ENCODE peak calls at places on chromosome 12, in four cellular contexts. Y is HAP-1, D is uterus, T is MM.1S. I is an unnamed sample. For H3K4me1, the result is how much of the 10 kb centered on the place peaks cover.

GRCh38 chr12:18135509-18135908 is 45.5 kb upstream of the RERGL start:
- DNase-seq in Y (no peak), D (no peak), T (no peak), I (no peak)

GRCh38 chr12:107522692-107523477 is 162.7 kb upstream of the PWP1 start:
- DNase-seq in Y (peak), D (no peak), T (no peak), I (no peak)

GRCh38 chr12:109115404-109115757 is 1.0 kb upstream of the ACACB start:
- DNase-seq in Y (no peak), D (no peak), T (no peak), I (no peak)

GRCh38 chr12:79973774-79974173 is 38.9 kb upstream of the PPP1R12A start:
- DNase-seq in Y (no peak), D (no peak), T (no peak), I (no peak)

GRCh38 chr12:122265433-122265832 is 861 bp downstream of the VPS33A start:
- DNase-seq in Y (no peak), D (no peak), T (no peak), I (peak)

GRCh38 chr12:115251727-115252126 is 567.8 kb upstream of the TBX3 start:
- DNase-seq in Y (no peak), D (no peak), T (no peak), I (no peak)

GRCh38 chr12:120944645-120945217 is 33.6 kb upstream of the HNF1A start:
- DNase-seq in Y (peak), D (no peak), T (peak), I (peak)

GRCh38 chr12:31897791-31898503 is 61.3 kb upstream of the RESF1 start:
- DNase-seq in Y (peak), D (no peak), T (peak), I (peak)

GRCh38 chr12:38984388-38984787 is 79.0 kb upstream of the CPNE8 start:
- DNase-seq in Y (no peak), D (no peak), T (no peak), I (no peak)

GRCh38 chr12:128259556-128260070 is 7.4 kb upstream of the TMEM132C start:
- DNase-seq in Y (peak), D (peak), T (no peak), I (peak)

GRCh38 chr12:20097561-20097960 is 270.8 kb upstream of the PDE3A start:
- DNase-seq in Y (no peak), D (no peak), T (no peak), I (no peak)

GRCh38 chr12:82314406-82314892 is 43.7 kb downstream of the CCDC59 start:
- DNase-seq in Y (peak), D (no peak), T (no peak), I (no peak)

GRCh38 chr12:86660488-86661171 is 404.4 kb upstream of the MGAT4C start:
- DNase-seq in Y (no peak), D (no peak), T (no peak), I (no peak)

GRCh38 chr12:89468648-89469326 is 55.8 kb downstream of the GALNT4 start:
- DNase-seq in Y (no peak), D (no peak), T (peak), I (no peak)

GRCh38 chr12:50786498-50787231 is 22.8 kb downstream of the ATF1 start:
- DNase-seq in Y (peak), D (no peak), T (no peak), I (no peak)

GRCh38 chr12:43882578-43883178 is 46.8 kb downstream of the TMEM117 start:
- DNase-seq in Y (peak), D (no peak), T (peak), I (peak)

GRCh38 chr12:43981726-43982125 is 145.8 kb downstream of the TMEM117 start:
- DNase-seq in Y (no peak), D (no peak), T (no peak), I (no peak)

GRCh38 chr12:60760965-60761364 is 1165.1 kb downstream of the SLC16A7 start:
- DNase-seq in Y (no peak), D (no peak), T (no peak), I (no peak)

GRCh38 chr12:104197264-104197663 is 18.3 kb upstream of the TXNRD1 start:
- DNase-seq in Y (no peak), D (no peak), T (no peak), I (no peak)

GRCh38 chr12:124917841-124918621 is 3.6 kb upstream of the UBC start:
- DNase-seq in Y (no peak), D (no peak), T (peak), I (peak)
- H3K4me1 ChIP-seq in Y (half or more), D (under half), T (under half), I (half or more)

GRCh38 chr12:75913502-75914110 is 118.0 kb downstream of the PHLDA1 start:
- DNase-seq in Y (no peak), D (no peak), T (no peak), I (no peak)

GRCh38 chr12:75917704-75918103 is 113.9 kb downstream of the PHLDA1 start:
- DNase-seq in Y (no peak), D (no peak), T (no peak), I (no peak)

GRCh38 chr12:75921687-75922289 is 109.8 kb downstream of the PHLDA1 start:
- DNase-seq in Y (no peak), D (no peak), T (no peak), I (no peak)

GRCh38 chr12:75917083-75917482 is 114.5 kb downstream of the PHLDA1 start:
- DNase-seq in Y (no peak), D (no peak), T (no peak), I (peak)
- H3K4me1 ChIP-seq in Y (under half), D (under half), T (under half), I (under half)

DNA sequence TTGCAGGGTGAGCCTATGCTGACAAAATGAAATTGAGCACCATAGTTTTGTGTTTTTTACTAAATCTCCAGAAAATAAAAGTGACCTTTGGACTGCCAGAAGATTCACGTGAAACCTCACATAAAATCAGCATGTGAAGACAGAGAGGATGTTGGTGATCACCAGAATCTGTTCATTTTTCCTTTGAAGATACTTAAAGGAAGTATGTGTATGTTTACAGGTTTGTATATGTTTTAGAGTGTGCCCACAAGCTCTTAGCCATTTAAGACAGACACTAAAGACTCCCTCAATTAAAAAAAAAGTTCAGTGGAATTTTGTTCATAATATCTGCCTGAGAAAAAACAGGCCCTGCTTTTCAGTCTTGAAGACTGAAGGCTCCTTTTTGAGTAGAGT is 25.9 kb downstream of the DDX47 start:
- DNase-seq in Y (no peak), D (no peak), T (no peak), I (no peak)
- H3K4me1 ChIP-seq in Y (under half), D (under half), T (under half), I (under half)

GRCh38 chr12:24929953-24930352 is 18.9 kb downstream of the BCAT1 start:
- DNase-seq in Y (no peak), D (no peak), T (no peak), I (no peak)

GRCh38 chr12:24931666-24932405 is 17.1 kb downstream of the BCAT1 start:
- DNase-seq in Y (no peak), D (no peak), T (no peak), I (peak)

GRCh38 chr12:24933694-24934407 is 15.1 kb downstream of the BCAT1 start:
- DNase-seq in Y (no peak), D (no peak), T (no peak), I (no peak)

GRCh38 chr12:24928131-24928530 is 20.8 kb downstream of the BCAT1 start:
- DNase-seq in Y (peak), D (no peak), T (no peak), I (no peak)
- H3K4me1 ChIP-seq in Y (under half), D (under half), T (under half), I (under half)

GRCh38 chr12:68449196-68449595 is 117.0 kb upstream of the MDM1 start:
- DNase-seq in Y (no peak), D (no peak), T (no peak), I (no peak)
- H3K4me1 ChIP-seq in Y (under half), D (under half), T (half or more), I (under half)

GRCh38 chr12:11753826-11754225 is 104.4 kb downstream of the ETV6 start:
- DNase-seq in Y (no peak), D (no peak), T (no peak), I (no peak)
- H3K4me1 ChIP-seq in Y (under half), D (under half), T (half or more), I (under half)

I was measured in Karpas-422.